ENCODE peak calls at places on chromosome 2, in five cellular contexts. W, T, P, B and D are unnamed samples.

GRCh38 chr2:150391779-150392178 is 95.7 kb downstream of the RND3 start:
- DNase-seq in P (no peak), W (no peak), T (no peak), B (no peak), D (no peak)

GRCh38 chr2:171963198-171963597 is 36.6 kb upstream of the METAP1D start:
- DNase-seq in P (no peak), W (no peak), B (no peak), T (no peak), D (no peak)

GRCh38 chr2:96801464-96802280 is 14.4 kb upstream of the CNNM3 start:
- DNase-seq in T (no peak), P (no peak), W (no peak), B (no peak), D (no peak)

GRCh38 chr2:105697781-105698449 is 46.8 kb upstream of the NCK2 start:
- DNase-seq in B (no peak), T (no peak), P (no peak), W (no peak), D (no peak)

GRCh38 chr2:166677996-166678395 is 183.9 kb upstream of the SCN7A start:
- DNase-seq in T (no peak), P (no peak), B (no peak), W (no peak), D (no peak)

GRCh38 chr2:134411828-134412638 is 158.2 kb downstream of the MGAT5 start:
- DNase-seq in B (peak), W (peak), T (peak), P (peak), D (peak)

GRCh38 chr2:168159754-168160585 is 87.4 kb downstream of the STK39 start:
- DNase-seq in P (no peak), T (no peak), W (no peak), B (no peak), D (no peak)

GRCh38 chr2:151793123-151793522 is 35.1 kb downstream of the ARL5A start:
- DNase-seq in B (no peak), P (no peak), W (no peak), T (no peak), D (no peak)

GRCh38 chr2:11701206-11701605 is 31.2 kb upstream of the NTSR2 start:
- DNase-seq in W (no peak), B (no peak), T (no peak), P (no peak), D (no peak)

GRCh38 chr2:70927641-70928040 is 8.1 kb upstream of the ATP6V1B1 start:
- DNase-seq in P (no peak), B (no peak), W (no peak), T (no peak), D (no peak)

GRCh38 chr2:56337342-56337741 is 153.6 kb downstream of the CCDC85A start:
- DNase-seq in P (no peak), W (no peak), T (no peak), B (no peak), D (no peak)

GRCh38 chr2:204705243-204705971 is 160.1 kb downstream of the PARD3B start:
- DNase-seq in T (no peak), W (peak), B (no peak), P (no peak), D (no peak)

GRCh38 chr2:178273787-178274360 is 79.6 kb downstream of the OSBPL6 start:
- DNase-seq in B (no peak), T (no peak), W (no peak), P (no peak), D (no peak)

GRCh38 chr2:48365476-48365875 is 164.5 kb upstream of the STON1 start:
- DNase-seq in B (no peak), P (no peak), W (no peak), T (no peak), D (no peak)

GRCh38 chr2:88055049-88055435 is 541 bp downstream of the KRCC1 start:
- DNase-seq in P (no peak), B (peak), W (peak), T (peak), D (peak)

GRCh38 chr2:29246388-29247300 is 131.4 kb downstream of the CLIP4 start:
- DNase-seq in B (no peak), P (no peak), W (no peak), T (no peak), D (no peak)

GRCh38 chr2:8740136-8740535 is 58.3 kb downstream of the ID2 start:
- DNase-seq in T (no peak), P (no peak), W (no peak), B (no peak), D (no peak)